ENCODE peak calls at places on chromosome 6, in eight cellular contexts. C, T, R, G, P, Q, Y and K are unnamed samples.
A peak's percentile ranks its signal among the peaks of the same experiment; 100 is the strongest.

GRCh38 chr6:132392792-132393191 is 8.5 kb downstream of the MOXD1 start:
- DNase-seq in T (no peak), Y (peak; percentile 30), C (no peak), Q (no peak), P (peak; percentile 70), R (no peak), G (no peak), K (peak; percentile 21)

GRCh38 chr6:33761922-33762629 is 15.4 kb upstream of the IP6K3 start:
- DNase-seq in P (peak; percentile 54), G (peak; percentile 63), Q (no peak), T (peak; percentile 87), C (no peak), Y (peak; percentile 39), R (peak; percentile 41), K (peak; percentile 63)

GRCh38 chr6:150303256-150303655 is 65.6 kb upstream of the IYD start:
- DNase-seq in P (no peak), Q (no peak), R (no peak), T (no peak), C (no peak), G (no peak), Y (no peak), K (no peak)

GRCh38 chr6:51600514-51600913 is 486.9 kb downstream of the PKHD1 start:
- DNase-seq in Q (no peak), R (no peak), T (no peak), P (no peak), Y (no peak), G (no peak), C (no peak), K (no peak)

GRCh38 chr6:122789078-122789861 is at the start of gene SMPDL3A:
- DNase-seq in G (peak; percentile 83), T (peak; percentile 70), C (no peak), R (peak; percentile 92), P (peak; percentile 87), Y (peak; percentile 88), Q (peak; percentile 90), K (peak; percentile 95)

GRCh38 chr6:48150701-48151100 is 39.7 kb upstream of the PTCHD4 start:
- DNase-seq in Y (no peak), C (no peak), Q (no peak), P (no peak), G (no peak), R (no peak), T (no peak), K (no peak)

GRCh38 chr6:148800535-148800934 is 53.7 kb downstream of the UST start:
- DNase-seq in P (peak; percentile 43), G (no peak), T (no peak), C (no peak), Q (no peak), R (peak; percentile 84), Y (peak; percentile 95), K (no peak)

GRCh38 chr6:139932671-139933070 is 558.2 kb upstream of the CITED2 start:
- DNase-seq in T (no peak), R (peak; percentile 23), G (no peak), Y (no peak), C (no peak), P (no peak), Q (no peak), K (no peak)

GRCh38 chr6:125779924-125780539 is 10.7 kb upstream of the NCOA7 start:
- DNase-seq in P (peak; percentile 96), Q (peak; percentile 97), Y (peak; percentile 97), R (peak; percentile 94), G (peak; percentile 80), T (peak; percentile 79), C (peak; percentile 33), K (peak; percentile 95)

GRCh38 chr6:134174790-134175531 is 122.5 kb upstream of the SLC2A12 start:
- DNase-seq in P (peak; percentile 91), R (peak; percentile 84), T (peak; percentile 94), C (peak; percentile 55), Q (peak; percentile 96), G (peak; percentile 96), Y (peak; percentile 89), K (peak; percentile 94)

GRCh38 chr6:135938588-135939215 is 87.2 kb downstream of the PDE7B start:
- DNase-seq in G (no peak), Y (peak; percentile 79), C (no peak), T (peak; percentile 22), Q (peak; percentile 65), R (peak; percentile 96), P (peak; percentile 64), K (peak; percentile 46)

DNA sequence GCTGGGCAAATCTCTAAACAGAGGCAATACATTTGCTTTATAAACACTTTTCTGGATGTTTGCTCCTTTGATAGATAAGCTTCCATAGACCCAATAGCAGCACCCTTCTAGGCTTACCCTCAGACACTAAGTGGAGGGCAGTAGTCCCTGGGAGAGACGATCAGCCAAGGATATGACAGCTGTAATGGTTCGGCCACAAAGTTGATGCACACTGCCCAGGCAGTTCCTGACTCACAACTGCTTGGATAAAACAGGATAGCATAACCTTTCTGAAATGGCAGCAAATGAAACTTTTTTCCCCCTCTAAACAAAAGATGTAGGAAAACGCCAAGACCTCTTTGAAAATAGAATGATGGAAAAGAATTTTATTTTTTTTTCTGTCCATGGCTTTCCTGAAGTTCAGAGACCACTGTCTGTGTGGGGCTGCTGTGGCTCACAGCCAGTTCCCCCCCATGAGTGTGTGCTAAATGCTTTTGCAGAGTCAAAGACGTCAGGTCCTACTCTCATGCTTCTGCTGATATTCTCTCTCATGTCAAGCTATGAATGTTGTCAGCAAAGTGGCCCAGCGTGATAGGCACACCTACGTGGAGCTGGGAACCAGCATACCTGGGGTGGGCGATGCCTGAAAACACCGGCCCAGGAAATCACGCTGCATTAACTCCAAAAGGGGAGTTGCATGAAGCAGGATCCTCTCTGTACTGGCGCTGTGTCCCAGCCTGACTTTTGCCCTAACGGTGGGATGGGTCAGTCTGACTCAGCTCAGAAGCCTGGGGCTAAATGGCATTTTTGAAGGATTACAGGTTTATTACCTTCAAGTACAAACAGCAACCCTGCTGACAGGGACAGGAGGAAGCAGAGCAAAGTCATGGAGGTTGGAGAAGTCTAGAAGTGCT is 8.8 kb upstream of the MRPS10 start:
- DNase-seq in Q (peak; percentile 71), P (peak; percentile 28), C (no peak), T (no peak), G (no peak), R (peak; percentile 73), Y (peak; percentile 47), K (peak; percentile 74)
- H3K4me3 ChIP-seq in Q (no peak overlapping the region), P (no peak overlapping the region), C (no peak overlapping the region), T (no peak overlapping the region), G (no peak overlapping the region), R (no peak overlapping the region), Y (no peak overlapping the region), K (no peak overlapping the region)

DNA sequence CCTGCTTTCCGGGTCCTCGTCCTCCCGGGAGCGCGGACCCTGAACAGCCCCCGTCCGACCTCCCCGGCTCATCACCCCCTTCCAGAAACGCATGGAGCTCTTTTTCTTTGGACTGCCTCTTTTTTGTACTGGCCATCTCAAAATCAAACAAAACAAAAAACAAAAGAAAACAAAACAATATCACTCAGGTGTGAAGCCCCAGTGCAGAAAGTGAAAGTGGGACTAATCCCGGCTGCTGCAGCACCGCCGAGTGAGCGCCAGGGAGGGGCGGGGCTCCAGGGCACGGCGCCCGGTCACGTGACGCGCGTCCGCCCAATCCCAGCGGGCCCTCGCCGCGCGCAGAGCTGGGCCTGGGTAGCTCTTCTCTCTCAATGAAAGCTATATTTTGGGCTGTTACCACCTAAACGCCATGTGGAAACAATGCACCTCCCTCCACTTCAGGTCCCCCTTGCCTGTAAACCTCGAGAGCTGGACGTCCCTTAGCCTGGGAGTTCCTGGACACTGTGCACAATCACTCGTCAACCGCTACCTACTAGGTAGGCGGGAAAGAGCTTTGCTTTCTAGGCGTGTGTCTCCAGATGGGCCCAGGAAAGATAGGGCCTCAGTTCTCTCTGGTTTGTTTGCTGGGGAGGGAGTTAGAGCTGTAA is 93.7 kb upstream of the PRDM1 start:
- DNase-seq in P (peak; percentile 67), Q (peak; percentile 79), Y (peak; percentile 72), T (peak; percentile 82), G (peak; percentile 89), C (peak; percentile 41), R (peak; percentile 68), K (peak; percentile 78)
- TF ChIP-seq CTCF in P (no peak), Q (no peak), Y (no peak), T (peak; percentile 13), G (no peak), C (no peak), R (no peak), K (no peak)

GRCh38 chr6:86937219-86938079 is at the start of gene HTR1E:
- DNase-seq in T (no peak), G (no peak), R (peak; percentile 17), Q (peak; percentile 23), Y (peak; percentile 12), C (no peak), P (peak; percentile 27), K (peak; percentile 13)
- H3K4me3 ChIP-seq in T (peak within 1 kb of the TSS; percentile 47), G (peak within 1 kb of the TSS; percentile 28), R (no peak within 1 kb of the TSS), Q (peak within 1 kb of the TSS; percentile 4), Y (peak within 1 kb of the TSS; percentile 34), C (no peak within 1 kb of the TSS), P (peak within 1 kb of the TSS; percentile 17), K (no peak within 1 kb of the TSS)

GRCh38 chr6:44668976-44669934 is 281.7 kb downstream of the CDC5L start:
- DNase-seq in Q (no peak), Y (no peak), P (no peak), G (no peak), R (no peak), C (no peak), T (no peak), K (no peak)

GRCh38 chr6:44668391-44668930 is 281.0 kb downstream of the CDC5L start:
- DNase-seq in P (no peak), R (no peak), T (no peak), Y (no peak), C (no peak), Q (no peak), G (no peak), K (no peak)

GRCh38 chr6:44667226-44667625 is 279.7 kb downstream of the CDC5L start:
- DNase-seq in R (peak; percentile 95), Q (peak; percentile 96), Y (peak; percentile 88), T (no peak), P (peak; percentile 85), G (no peak), C (no peak), K (peak; percentile 83)

GRCh38 chr6:44666324-44666723 is 278.8 kb downstream of the CDC5L start:
- DNase-seq in Y (no peak), P (no peak), T (no peak), R (no peak), G (no peak), C (no peak), Q (no peak), K (no peak)

GRCh38 chr6:44667668-44668390 is 280.3 kb downstream of the CDC5L start:
- DNase-seq in T (no peak), G (no peak), R (no peak), Q (no peak), Y (no peak), P (peak; percentile 21), C (no peak), K (no peak)
- TF ChIP-seq CTCF in T (peak; percentile 63), G (peak; percentile 53), R (peak; percentile 45), Q (peak; percentile 67), Y (peak; percentile 44), P (peak; percentile 57), C (no peak), K (peak; percentile 67)

GRCh38 chr6:27545271-27546046 is 72.6 kb upstream of the ZNF184 start:
- DNase-seq in C (no peak), G (no peak), R (peak; percentile 85), P (peak; percentile 64), Y (peak; percentile 51), Q (peak; percentile 69), T (no peak), K (peak; percentile 41)
- H3K4me3 ChIP-seq in C (no peak overlapping the region), G (no peak overlapping the region), R (peak overlapping the region; percentile 69), P (peak overlapping the region; percentile 49), Y (peak overlapping the region; percentile 49), Q (peak overlapping the region; percentile 50), T (peak overlapping the region; percentile 38), K (peak overlapping the region; percentile 55)

GRCh38 chr6:1479095-1479494 is 89.7 kb downstream of the FOXF2 start:
- DNase-seq in Q (peak; percentile 64), G (no peak), P (peak; percentile 42), C (no peak), R (peak; percentile 99), T (no peak), Y (peak; percentile 99), K (peak; percentile 73)
- TF ChIP-seq CTCF in Q (peak; percentile 11), G (no peak), P (no peak), C (no peak), R (peak; percentile 58), T (no peak), Y (peak; percentile 69), K (peak; percentile 12)